ENCODE peak calls at places on chromosomes 13 and 19, in four cellular contexts. One of them, this sample, is unnamed.

GRCh38 chr13:41652735-41653361 is 195.5 kb downstream of the RGCC start:
- DNase-seq in neural crest cell: peak
- DNase-seq in heart left ventricle: no peak
- DNase-seq in HFF-Myc: no peak
- DNase-seq in this sample: peak

GRCh38 chr19:19595171-19595701 is 23.3 kb downstream of the PBX4 start:
- DNase-seq in neural crest cell: no peak
- DNase-seq in HFF-Myc: peak
- DNase-seq in heart left ventricle: no peak
- DNase-seq in this sample: no peak

GRCh38 chr13:102277286-102277685 is 124.6 kb downstream of the FGF14 start:
- DNase-seq in HFF-Myc: no peak
- DNase-seq in heart left ventricle: peak
- DNase-seq in neural crest cell: no peak
- DNase-seq in this sample: no peak

GRCh38 chr19:1247747-1248453 is 483 bp upstream of the MIDN start:
- DNase-seq in neural crest cell: no peak
- DNase-seq in heart left ventricle: peak
- DNase-seq in HFF-Myc: no peak
- DNase-seq in this sample: peak

GRCh38 chr19:55687281-55688172 is 12.5 kb downstream of the EPN1 start:
- DNase-seq in HFF-Myc: no peak
- DNase-seq in heart left ventricle: peak
- DNase-seq in neural crest cell: no peak
- DNase-seq in this sample: no peak

GRCh38 chr19:56837892-56838679 is 2.4 kb downstream of the PEG3 start:
- DNase-seq in neural crest cell: no peak
- DNase-seq in heart left ventricle: peak
- DNase-seq in HFF-Myc: no peak
- DNase-seq in this sample: no peak

GRCh38 chr19:5445667-5446066 is 9.6 kb upstream of the ZNRF4 start:
- DNase-seq in HFF-Myc: no peak
- DNase-seq in neural crest cell: no peak
- DNase-seq in heart left ventricle: peak
- DNase-seq in this sample: no peak

GRCh38 chr19:18519962-18520847 is 1.7 kb downstream of the ELL start:
- DNase-seq in heart left ventricle: no peak
- DNase-seq in HFF-Myc: no peak
- DNase-seq in neural crest cell: peak
- DNase-seq in this sample: peak

GRCh38 chr13:99663908-99664307 is 162.6 kb downstream of the TM9SF2 start:
- DNase-seq in HFF-Myc: no peak
- DNase-seq in heart left ventricle: no peak
- DNase-seq in neural crest cell: no peak
- DNase-seq in this sample: no peak

GRCh38 chr13:27309967-27310598 is 39.5 kb downstream of the RASL11A start:
- DNase-seq in heart left ventricle: no peak
- DNase-seq in neural crest cell: no peak
- DNase-seq in HFF-Myc: no peak
- DNase-seq in this sample: no peak

GRCh38 chr13:49495783-49496762 is at the start of gene PHF11:
- DNase-seq in HFF-Myc: peak
- DNase-seq in neural crest cell: peak
- DNase-seq in heart left ventricle: peak
- DNase-seq in this sample: peak

GRCh38 chr13:37905736-37906135 is 36.2 kb upstream of the TRPC4 start:
- DNase-seq in neural crest cell: no peak
- DNase-seq in HFF-Myc: no peak
- DNase-seq in heart left ventricle: no peak
- DNase-seq in this sample: no peak

GRCh38 chr19:543912-544608 is at the start of gene GZMM:
- DNase-seq in HFF-Myc: no peak
- DNase-seq in neural crest cell: no peak
- DNase-seq in heart left ventricle: peak
- DNase-seq in this sample: no peak

GRCh38 chr19:53865918-53866696 is 1.6 kb upstream of the MYADM start:
- DNase-seq in neural crest cell: peak
- DNase-seq in HFF-Myc: no peak
- DNase-seq in heart left ventricle: peak
- DNase-seq in this sample: peak

GRCh38 chr13:43985437-43986051 is 105.8 kb downstream of the LACC1 start:
- DNase-seq in heart left ventricle: no peak
- DNase-seq in neural crest cell: no peak
- DNase-seq in HFF-Myc: no peak
- DNase-seq in this sample: no peak

GRCh38 chr19:54455786-54456422 is 6.9 kb downstream of the LENG8 start:
- DNase-seq in neural crest cell: no peak
- DNase-seq in HFF-Myc: no peak
- DNase-seq in heart left ventricle: no peak
- DNase-seq in this sample: no peak

GRCh38 chr13:85529216-85529590 is 270.0 kb downstream of the SLITRK6 start:
- DNase-seq in neural crest cell: no peak
- DNase-seq in heart left ventricle: no peak
- DNase-seq in HFF-Myc: no peak
- DNase-seq in this sample: no peak

GRCh38 chr19:5953680-5954213 is 24.2 kb downstream of the RANBP3 start:
- DNase-seq in heart left ventricle: no peak
- DNase-seq in HFF-Myc: no peak
- DNase-seq in neural crest cell: no peak
- DNase-seq in this sample: no peak

GRCh38 chr13:37369618-37370017 is 228.9 kb downstream of the POSTN start:
- DNase-seq in neural crest cell: no peak
- DNase-seq in heart left ventricle: no peak
- DNase-seq in HFF-Myc: no peak
- DNase-seq in this sample: no peak

GRCh38 chr19:941292-942132 is 15.7 kb downstream of the ARID3A start:
- DNase-seq in HFF-Myc: no peak
- DNase-seq in neural crest cell: no peak
- DNase-seq in heart left ventricle: no peak
- DNase-seq in this sample: no peak

GRCh38 chr13:98184796-98185195 is 7.7 kb upstream of the RNF113B start:
- DNase-seq in neural crest cell: no peak
- DNase-seq in HFF-Myc: no peak
- DNase-seq in heart left ventricle: no peak
- DNase-seq in this sample: no peak

GRCh38 chr13:67133476-67133875 is 96.7 kb downstream of the PCDH9 start:
- DNase-seq in neural crest cell: no peak
- DNase-seq in HFF-Myc: no peak
- DNase-seq in heart left ventricle: no peak
- DNase-seq in this sample: no peak

GRCh38 chr19:40091205-40092129 is 724 bp upstream of the ZNF780A start:
- DNase-seq in heart left ventricle: no peak
- DNase-seq in neural crest cell: no peak
- DNase-seq in HFF-Myc: no peak
- DNase-seq in this sample: no peak

GRCh38 chr19:4029247-4029614 is 21.7 kb downstream of the PIAS4 start:
- DNase-seq in HFF-Myc: no peak
- DNase-seq in neural crest cell: no peak
- DNase-seq in heart left ventricle: no peak
- DNase-seq in this sample: no peak

GRCh38 chr19:4030552-4030951 is 23.0 kb downstream of the PIAS4 start:
- DNase-seq in heart left ventricle: no peak
- DNase-seq in neural crest cell: no peak
- DNase-seq in HFF-Myc: no peak
- DNase-seq in this sample: no peak

GRCh38 chr19:4027146-4027545 is 19.6 kb downstream of the PIAS4 start:
- DNase-seq in heart left ventricle: no peak
- DNase-seq in HFF-Myc: no peak
- DNase-seq in neural crest cell: no peak
- DNase-seq in this sample: no peak

GRCh38 chr19:4030981-4031380 is 23.4 kb downstream of the PIAS4 start:
- DNase-seq in heart left ventricle: no peak
- DNase-seq in neural crest cell: no peak
- DNase-seq in HFF-Myc: no peak
- DNase-seq in this sample: no peak

GRCh38 chr19:4028334-4029246 is 21.1 kb downstream of the PIAS4 start:
- DNase-seq in heart left ventricle: no peak
- DNase-seq in HFF-Myc: no peak
- DNase-seq in neural crest cell: no peak
- DNase-seq in this sample: no peak
- TF ChIP-seq CTCF in heart left ventricle: no peak
- TF ChIP-seq CTCF in HFF-Myc: no peak
- TF ChIP-seq CTCF in neural crest cell: no peak
- TF ChIP-seq CTCF in this sample: no peak

DNA sequence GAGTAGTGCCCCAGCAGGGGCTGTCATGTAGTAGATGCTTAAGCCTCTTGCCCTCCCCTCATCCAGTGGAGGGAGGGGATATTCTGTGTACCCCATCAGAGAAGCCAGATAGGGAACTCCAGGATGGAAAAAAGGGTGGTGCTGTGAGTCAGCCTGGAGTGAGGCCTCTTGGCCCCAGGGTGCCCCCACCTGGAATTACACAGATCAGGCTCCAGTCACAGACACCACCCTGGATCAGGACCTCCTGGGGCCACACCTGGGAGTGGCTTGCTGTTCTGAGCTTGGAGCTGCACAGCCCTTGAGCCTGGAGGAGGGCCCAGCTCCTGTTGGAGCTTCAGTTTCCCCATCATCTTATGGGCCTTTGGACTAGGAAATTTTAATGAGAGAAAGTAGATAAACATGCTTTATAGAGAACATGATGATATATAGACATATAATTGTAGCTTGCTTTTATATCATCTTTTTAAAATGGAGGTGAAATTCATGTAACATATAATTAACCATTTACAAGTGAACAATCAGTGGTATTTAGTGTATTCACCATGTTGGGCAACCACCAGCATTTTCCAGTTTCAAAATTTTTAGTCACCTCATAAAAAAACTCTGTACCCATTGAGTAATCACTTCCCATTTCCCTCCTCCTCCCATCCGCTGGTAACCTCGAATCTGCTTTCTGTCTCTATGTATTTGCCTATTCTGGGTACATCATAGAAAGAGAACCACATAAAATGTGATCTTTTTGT is 24.6 kb downstream of the CYP4F22 start:
- DNase-seq in HFF-Myc: no peak
- DNase-seq in heart left ventricle: no peak
- DNase-seq in neural crest cell: no peak
- DNase-seq in this sample: no peak
- TF ChIP-seq CTCF in HFF-Myc: no peak
- TF ChIP-seq CTCF in heart left ventricle: no peak
- TF ChIP-seq CTCF in neural crest cell: no peak
- TF ChIP-seq CTCF in this sample: no peak

DNA sequence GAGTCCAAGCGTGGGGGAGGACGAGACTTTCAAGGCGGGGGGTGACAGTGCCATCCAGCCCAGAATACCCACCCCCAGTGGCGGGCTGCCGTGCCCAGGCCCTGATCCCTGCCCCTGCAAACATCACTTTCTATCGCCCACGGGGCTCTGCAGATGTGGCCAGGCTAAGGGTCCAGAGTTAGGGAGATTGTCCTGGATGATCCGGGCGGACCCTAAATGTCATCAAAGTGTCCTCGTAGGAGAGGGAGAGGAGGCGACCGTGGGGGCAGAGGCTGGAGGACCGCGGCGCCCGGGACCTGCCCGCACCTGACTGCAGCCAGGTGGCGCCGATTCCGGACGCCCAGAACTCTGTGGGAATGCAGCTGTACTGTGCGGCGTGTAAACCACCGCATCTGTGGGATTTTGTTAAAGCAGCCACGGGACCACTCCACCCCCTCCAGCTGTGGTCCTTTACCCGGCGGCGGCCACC is 32.4 kb downstream of the GJA3 start:
- DNase-seq in neural crest cell: no peak
- DNase-seq in heart left ventricle: no peak
- DNase-seq in HFF-Myc: no peak
- DNase-seq in this sample: no peak
- TF ChIP-seq CTCF in neural crest cell: peak
- TF ChIP-seq CTCF in heart left ventricle: no peak
- TF ChIP-seq CTCF in HFF-Myc: peak
- TF ChIP-seq CTCF in this sample: no peak

GRCh38 chr13:51590231-51590630 is 6.0 kb downstream of the WDFY2 start:
- DNase-seq in neural crest cell: no peak
- DNase-seq in heart left ventricle: no peak
- DNase-seq in HFF-Myc: no peak
- DNase-seq in this sample: no peak

GRCh38 chr13:51594432-51594831 is 10.2 kb downstream of the WDFY2 start:
- DNase-seq in neural crest cell: no peak
- DNase-seq in heart left ventricle: no peak
- DNase-seq in HFF-Myc: no peak
- DNase-seq in this sample: no peak

GRCh38 chr13:51589793-51590192 is 5.5 kb downstream of the WDFY2 start:
- DNase-seq in heart left ventricle: no peak
- DNase-seq in neural crest cell: no peak
- DNase-seq in HFF-Myc: no peak
- DNase-seq in this sample: no peak

GRCh38 chr13:51588406-51588949 is 4.2 kb downstream of the WDFY2 start:
- DNase-seq in heart left ventricle: no peak
- DNase-seq in HFF-Myc: no peak
- DNase-seq in neural crest cell: no peak
- DNase-seq in this sample: no peak

DNA sequence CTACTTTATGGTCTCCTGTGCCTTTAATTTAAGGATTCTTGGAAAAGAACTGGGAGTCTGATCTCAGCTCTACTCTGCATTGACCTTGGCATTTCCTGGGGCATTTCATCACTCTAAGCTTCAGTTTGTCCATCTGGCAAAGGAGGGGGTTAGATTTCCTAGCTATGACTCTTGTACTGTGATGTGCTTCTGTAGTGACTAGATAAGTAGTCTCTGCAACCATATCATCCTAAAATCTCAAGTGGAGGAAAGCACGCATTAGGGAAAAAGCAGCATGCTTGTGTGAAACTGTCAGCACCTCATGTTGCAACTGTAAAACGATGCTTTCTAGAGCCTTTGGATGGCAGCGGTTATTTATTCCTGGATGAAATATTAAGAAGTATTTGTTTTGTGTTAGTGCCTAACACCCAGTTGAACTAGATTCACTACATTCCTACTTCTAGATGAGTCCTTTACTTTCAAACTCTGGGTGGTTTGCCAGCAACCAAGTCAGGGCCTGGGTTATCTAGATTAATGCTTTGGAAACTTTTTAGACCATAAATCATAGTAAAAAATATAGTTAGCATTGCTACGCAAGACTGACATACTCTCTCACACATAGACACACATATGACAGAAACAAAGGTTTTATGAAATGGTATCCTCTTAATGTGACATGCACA is 6.8 kb downstream of the WDFY2 start:
- DNase-seq in neural crest cell: no peak
- DNase-seq in HFF-Myc: peak
- DNase-seq in heart left ventricle: no peak
- DNase-seq in this sample: no peak
- TF ChIP-seq CTCF in neural crest cell: no peak
- TF ChIP-seq CTCF in HFF-Myc: no peak
- TF ChIP-seq CTCF in heart left ventricle: no peak
- TF ChIP-seq CTCF in this sample: no peak